ENCODE peak calls at places on chromosomes 12 and 14, in five cellular contexts. N is kidney, S is ascending aorta, C is foreskin fibroblast, K is fibroblast of pulmonary artery. Q is an unnamed sample.

GRCh38 chr12:25286837-25287236 is 36.1 kb upstream of the KRAS start:
- DNase-seq in N (no peak), S (no peak), C (no peak), K (no peak), Q (peak)

GRCh38 chr14:24299255-24300191 is at the start of the genes DHRS1 and NOP9:
- DNase-seq in N (peak), S (peak), C (peak), K (peak), Q (peak)

GRCh38 chr12:2958432-2959193 is 584 bp upstream of the TEAD4 start:
- DNase-seq in N (peak), S (no peak), C (peak), K (peak), Q (peak)

GRCh38 chr12:32558941-32559340 is 120.2 kb upstream of the DNM1L start:
- DNase-seq in N (no peak), S (no peak), C (peak), K (peak), Q (peak)

GRCh38 chr12:117968826-117969659 is at the start of gene KSR2:
- DNase-seq in N (peak), S (no peak), C (no peak), K (peak), Q (no peak)

GRCh38 chr12:63208956-63209355 is 58.0 kb upstream of the AVPR1A start:
- DNase-seq in N (no peak), S (no peak), C (no peak), K (no peak), Q (no peak)

GRCh38 chr12:47881826-47882427 is 22.9 kb downstream of the VDR start:
- DNase-seq in N (peak), S (no peak), C (peak), K (peak), Q (peak)

GRCh38 chr14:30333934-30334333 is 225.0 kb upstream of the G2E3 start:
- DNase-seq in N (no peak), S (no peak), C (no peak), K (no peak), Q (peak)

GRCh38 chr12:32134144-32134888 is 27.7 kb downstream of the BICD1 start:
- DNase-seq in N (no peak), S (no peak), C (peak), K (peak), Q (peak)

GRCh38 chr14:104284636-104285482 is 146.5 kb downstream of the KIF26A start:
- DNase-seq in N (peak), S (no peak), C (no peak), K (no peak), Q (no peak)

GRCh38 chr12:6582196-6582595 is 14.1 kb upstream of the NOP2 start:
- DNase-seq in N (no peak), S (no peak), C (no peak), K (no peak), Q (no peak)

GRCh38 chr14:102508774-102509743 is 517 bp downstream of the ANKRD9 start:
- DNase-seq in N (peak), S (peak), C (peak), K (peak), Q (peak)

GRCh38 chr12:67222302-67222701 is 46.9 kb upstream of the CAND1 start:
- DNase-seq in N (no peak), S (no peak), C (no peak), K (peak), Q (peak)

GRCh38 chr12:4353785-4354208 is 25.7 kb downstream of the FGF23 start:
- DNase-seq in N (no peak), S (no peak), C (no peak), K (peak), Q (peak)

GRCh38 chr12:67426067-67426466 is 156.9 kb downstream of the CAND1 start:
- DNase-seq in N (no peak), S (no peak), C (peak), K (peak), Q (peak)

GRCh38 chr12:116759783-116760581 is 21.9 kb downstream of the RNFT2 start:
- DNase-seq in N (no peak), S (no peak), C (no peak), K (no peak), Q (no peak)

GRCh38 chr12:7859552-7859951 is 13.2 kb downstream of the SLC2A14 start:
- DNase-seq in N (no peak), S (no peak), C (peak), K (peak), Q (peak)

GRCh38 chr12:49537709-49538601 is 875 bp upstream of the KCNH3 start:
- DNase-seq in N (no peak), S (no peak), C (no peak), K (no peak), Q (no peak)

GRCh38 chr14:99040047-99040446 is 231.9 kb downstream of the BCL11B start:
- DNase-seq in N (peak), S (no peak), C (no peak), K (no peak), Q (no peak)

GRCh38 chr12:45785315-45785714 is 55.8 kb downstream of the ARID2 start:
- DNase-seq in N (no peak), S (no peak), C (no peak), K (no peak), Q (no peak)

GRCh38 chr12:120367252-120367923 is 1.6 kb downstream of the MSI1 start:
- DNase-seq in N (no peak), S (no peak), C (no peak), K (no peak), Q (no peak)

GRCh38 chr12:120370343-120371243 is 1.6 kb upstream of the MSI1 start:
- DNase-seq in N (no peak), S (no peak), C (no peak), K (no peak), Q (no peak)

GRCh38 chr12:120367924-120368788 is 808 bp downstream of the MSI1 start:
- DNase-seq in N (no peak), S (no peak), C (no peak), K (no peak), Q (peak)

GRCh38 chr12:120368789-120369475 is at the start of gene MSI1:
- DNase-seq in N (no peak), S (no peak), C (no peak), K (no peak), Q (no peak)

GRCh38 chr12:120369476-120370342 is 745 bp upstream of the MSI1 start:
- DNase-seq in N (no peak), S (no peak), C (no peak), K (no peak), Q (no peak)
- H3K4me3 ChIP-seq in N (no peak), S (peak), C (no peak), K (no peak), Q (no peak)

GRCh38 chr14:36517242-36518030 is 2.6 kb downstream of the NKX2-1 start:
- DNase-seq in N (peak), S (no peak), C (no peak), K (no peak), Q (no peak)
- H3K4me3 ChIP-seq in N (no peak), S (no peak), C (no peak), K (no peak), Q (no peak)

GRCh38 chr12:64459388-64460024 is 7.6 kb downstream of the TBK1 start:
- DNase-seq in N (no peak), S (no peak), C (no peak), K (no peak), Q (peak)
- H3K4me3 ChIP-seq in N (peak), S (peak), C (peak), K (peak), Q (peak)

GRCh38 chr12:104825408-104825807 is 132.7 kb downstream of the SLC41A2 start:
- DNase-seq in N (no peak), S (no peak), C (peak), K (peak), Q (peak)

GRCh38 chr12:104823985-104824441 is 134.1 kb downstream of the SLC41A2 start:
- DNase-seq in N (no peak), S (no peak), C (no peak), K (no peak), Q (no peak)

GRCh38 chr12:104828015-104828414 is 130.1 kb downstream of the SLC41A2 start:
- DNase-seq in N (no peak), S (no peak), C (no peak), K (no peak), Q (no peak)

DNA sequence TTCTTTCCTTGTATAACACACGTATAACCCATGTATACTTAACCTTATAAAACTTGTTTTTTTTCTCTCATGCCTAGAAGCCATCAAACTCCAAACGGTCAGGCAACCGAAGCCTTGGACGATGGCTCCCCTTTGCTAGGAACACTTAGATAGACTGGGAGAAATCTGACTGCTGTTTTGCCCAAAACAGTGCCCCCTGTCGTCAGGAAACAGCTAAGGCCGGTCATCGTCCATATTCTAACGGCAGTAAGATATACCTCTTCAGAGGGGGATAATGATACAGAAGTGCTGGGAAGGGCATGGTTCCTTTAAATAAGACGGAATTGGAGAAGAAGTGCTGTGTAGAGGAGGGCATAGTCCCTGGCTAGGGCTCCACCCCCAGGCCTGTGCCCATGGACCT is 130.5 kb downstream of the SLC41A2 start:
- DNase-seq in N (no peak), S (no peak), C (no peak), K (peak), Q (peak)
- H3K4me3 ChIP-seq in N (no peak), S (no peak), C (no peak), K (no peak), Q (no peak)

DNA sequence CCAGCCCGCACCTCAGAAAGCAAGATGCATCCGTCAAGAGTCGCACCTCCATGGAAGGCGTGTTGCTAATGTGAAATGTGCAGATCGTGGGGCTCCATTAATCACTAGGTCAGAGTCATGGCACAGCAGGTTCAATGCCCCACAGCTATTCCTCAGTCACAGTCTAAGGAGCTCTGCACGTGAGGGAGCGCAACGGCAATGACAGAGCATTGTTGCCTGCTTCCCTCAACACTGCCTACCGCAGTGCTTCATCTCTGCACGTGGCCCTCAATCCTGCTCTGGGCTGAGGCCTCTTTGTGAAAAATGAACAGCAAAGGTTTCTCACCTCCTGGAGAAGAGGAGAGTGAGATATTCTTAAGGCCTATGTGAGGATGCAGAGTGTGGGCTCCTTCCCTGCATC is 995.2 kb upstream of the TMEM132C start:
- DNase-seq in N (no peak), S (no peak), C (no peak), K (no peak), Q (no peak)
- H3K4me3 ChIP-seq in N (no peak), S (no peak), C (no peak), K (no peak), Q (no peak)

DNA sequence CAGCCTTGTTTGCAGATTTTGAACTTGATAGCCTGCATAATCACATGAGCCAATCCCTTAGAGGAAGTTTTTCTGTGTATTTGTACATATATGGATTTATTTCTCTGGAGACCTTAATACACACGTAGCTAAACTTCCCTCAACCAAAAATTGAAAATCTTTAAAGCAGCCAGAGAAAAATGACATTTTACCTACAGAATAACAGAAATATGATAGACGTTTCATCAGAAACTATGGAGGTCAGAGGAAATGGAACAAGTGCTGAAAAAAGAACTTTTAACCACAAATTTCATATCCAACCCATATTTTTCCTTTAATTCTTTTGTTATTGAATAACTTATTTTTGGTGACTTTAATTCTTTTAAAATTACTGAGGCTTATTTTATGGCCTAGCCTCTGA is 177.7 kb downstream of the CCDC91 start:
- DNase-seq in N (no peak), S (no peak), C (no peak), K (no peak), Q (no peak)
- H3K4me3 ChIP-seq in N (no peak), S (no peak), C (no peak), K (no peak), Q (no peak)

GRCh38 chr14:70909788-70910614 is 2.7 kb downstream of the PCNX1 start:
- DNase-seq in N (no peak), S (no peak), C (no peak), K (no peak), Q (no peak)
- H3K4me3 ChIP-seq in N (no peak), S (peak), C (peak), K (peak), Q (no peak)

GRCh38 chr12:128808651-128809050 is 15.1 kb downstream of the SLC15A4 start:
- DNase-seq in N (no peak), S (no peak), C (no peak), K (no peak), Q (no peak)
- H3K4me3 ChIP-seq in N (no peak), S (no peak), C (no peak), K (no peak), Q (no peak)

DNA sequence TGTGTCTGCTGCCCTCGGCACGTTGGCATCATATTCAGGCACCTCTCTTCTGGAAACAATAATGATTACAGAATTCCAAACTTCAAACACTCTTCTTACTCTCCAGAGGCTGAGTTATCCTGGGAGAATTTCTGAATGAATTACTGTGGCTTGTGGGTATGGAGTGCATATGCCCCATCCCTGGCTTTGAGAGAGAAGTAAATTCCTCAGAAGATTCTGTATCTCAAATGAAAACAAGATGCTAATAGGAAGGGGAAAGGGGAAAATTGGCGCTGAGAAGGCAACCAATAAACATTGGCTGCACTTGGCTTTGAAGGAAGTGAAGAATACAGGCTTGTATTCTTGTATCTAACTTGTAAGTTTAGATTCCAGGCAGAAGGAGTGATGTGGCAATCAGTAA is 132.0 kb upstream of the NOVA1 start:
- DNase-seq in N (no peak), S (no peak), C (peak), K (peak), Q (peak)
- H3K4me3 ChIP-seq in N (no peak), S (no peak), C (no peak), K (no peak), Q (no peak)